ENCODE peak calls at places on chromosomes 4 and X, in eight cellular contexts. P is activated CD8-positive, alpha-beta memory T cell treated with anti-CD3 and anti-CD28 coated beads for 48 hours; V is fibroblast of gingiva; E is Right ventricle myocardium superior; K is dermis microvascular lymphatic vessel endothelial cell; Y is glutamatergic neuron; A is hepatic stellate cell; Q is stimulated activated CD8-positive, alpha-beta memory T cell treated with anti-CD3 and anti-CD28 coated beads, Interleukin-4, amount 100 ng/mL, for 48 hours. O is an unnamed sample.
A peak's percentile ranks its signal among the peaks of the same experiment; 100 is the strongest.

GRCh38 chrX:21398424-21398823 is 24.2 kb downstream of the CNKSR2 start:
- DNase-seq in V (no peak), A (no peak), P (no peak), Q (no peak), Y (no peak), E (no peak), K (no peak), O (no peak)

GRCh38 chr4:163495900-163496299 is 1.4 kb downstream of the TMA16 start:
- DNase-seq in A (no peak), Y (no peak), V (no peak), Q (no peak), E (no peak), K (no peak), P (no peak), O (no peak)

GRCh38 chr4:29276150-29276549 is 1444.0 kb upstream of the PCDH7 start:
- DNase-seq in V (no peak), K (no peak), A (no peak), E (no peak), P (no peak), Y (no peak), Q (no peak), O (no peak)

GRCh38 chr4:37628977-37629609 is 57.1 kb downstream of the RELL1 start:
- DNase-seq in V (peak; percentile 76), E (no peak), A (peak; percentile 67), K (no peak), Y (no peak), P (no peak), Q (no peak), O (no peak)

GRCh38 chrX:140712413-140713173 is 3.0 kb downstream of the LINC00632 start:
- DNase-seq in Q (peak; percentile 26), Y (peak; percentile 73), K (peak; percentile 60), V (peak; percentile 34), E (peak; percentile 72), P (no peak), A (peak; percentile 11), O (peak; percentile 60)

GRCh38 chr4:6221851-6222760 is 21.8 kb upstream of the JAKMIP1 start:
- DNase-seq in Q (peak; percentile 49), K (no peak), P (no peak), E (no peak), Y (peak; percentile 85), A (no peak), V (no peak), O (peak; percentile 80)

GRCh38 chr4:152223600-152223999 is 312.3 kb downstream of the FBXW7 start:
- DNase-seq in Q (no peak), Y (no peak), P (no peak), V (no peak), E (no peak), K (no peak), A (no peak), O (no peak)

GRCh38 chr4:73676136-73676535 is 55.9 kb upstream of the RASSF6 start:
- DNase-seq in K (no peak), V (no peak), A (no peak), E (no peak), Y (no peak), P (no peak), Q (no peak), O (no peak)

GRCh38 chr4:40536032-40536431 is 93.6 kb downstream of the RBM47 start:
- DNase-seq in Q (no peak), K (no peak), Y (no peak), A (no peak), E (no peak), P (no peak), V (no peak), O (no peak)

GRCh38 chr4:42600578-42600977 is 56.3 kb downstream of the ATP8A1 start:
- DNase-seq in P (no peak), Y (no peak), E (no peak), A (no peak), V (no peak), K (no peak), Q (no peak), O (no peak)

GRCh38 chrX:71618303-71618721 is at the start of gene CXCR3:
- DNase-seq in Y (no peak), A (no peak), K (no peak), Q (peak; percentile 81), E (peak; percentile 49), V (no peak), P (peak; percentile 66), O (no peak)

GRCh38 chr4:118281611-118282442 is 71.0 kb downstream of the PRSS12 start:
- DNase-seq in P (no peak), Q (peak; percentile 53), K (no peak), E (no peak), Y (peak; percentile 43), A (no peak), V (peak; percentile 48), O (no peak)

GRCh38 chrX:75609361-75609760 is 86.5 kb upstream of the ZDHHC15 start:
- DNase-seq in A (no peak), V (no peak), E (no peak), P (no peak), K (no peak), Y (no peak), Q (no peak), O (no peak)

GRCh38 chr4:131499139-131499873 is 1649.8 kb upstream of the PCDH10 start:
- DNase-seq in A (peak; percentile 3), V (peak; percentile 64), E (no peak), Y (peak; percentile 22), Q (no peak), P (no peak), K (no peak), O (no peak)